ENCODE peak calls at places on chromosomes 11 and 22, in nine cellular contexts. P, D, R, O, I, E, W, Q and M are unnamed samples.

GRCh38 chr11:101030015-101030414 is 99.6 kb downstream of the PGR start:
- DNase-seq in P (no peak), D (no peak), R (no peak), O (no peak), I (no peak), E (no peak), W (no peak), Q (peak), M (no peak)

GRCh38 chr11:84922836-84923235 is 704.3 kb downstream of the DLG2 start:
- DNase-seq in P (no peak), D (no peak), R (peak), O (no peak), I (no peak), E (no peak), W (no peak), Q (no peak), M (peak)

GRCh38 chr11:74024630-74025029 is 15.7 kb upstream of the UCP3 start:
- DNase-seq in P (peak), D (no peak), R (no peak), O (peak), I (peak), E (no peak), W (no peak), Q (peak), M (no peak)

GRCh38 chr22:29369460-29369859 is 18.9 kb downstream of the AP1B1 start:
- DNase-seq in P (peak), D (no peak), R (peak), O (no peak), I (peak), E (no peak), W (no peak), Q (peak), M (no peak)

GRCh38 chr11:18463439-18463838 is 7.8 kb downstream of the LDHAL6A start:
- DNase-seq in P (no peak), D (no peak), R (no peak), O (no peak), I (no peak), E (no peak), W (no peak), Q (no peak), M (no peak)

GRCh38 chr11:2990617-2991476 is 1.3 kb downstream of the NAP1L4 start:
- DNase-seq in P (no peak), D (no peak), R (no peak), O (no peak), I (no peak), E (no peak), W (no peak), Q (peak), M (peak)

GRCh38 chr11:115965754-115966504 is 461.7 kb upstream of the CADM1 start:
- DNase-seq in P (peak), D (no peak), R (peak), O (peak), I (peak), E (no peak), W (no peak), Q (no peak), M (peak)

GRCh38 chr11:131137046-131137445 is 220.8 kb upstream of the SNX19 start:
- DNase-seq in P (no peak), D (no peak), R (no peak), O (no peak), I (peak), E (no peak), W (no peak), Q (no peak), M (no peak)

GRCh38 chr11:79101736-79102135 is 339.1 kb downstream of the TENM4 start:
- DNase-seq in P (no peak), D (no peak), R (no peak), O (no peak), I (no peak), E (no peak), W (no peak), Q (no peak), M (no peak)

GRCh38 chr22:19086944-19087343 is 35.3 kb downstream of the DGCR2 start:
- DNase-seq in P (no peak), D (no peak), R (no peak), O (no peak), I (peak), E (no peak), W (no peak), Q (peak), M (no peak)

GRCh38 chr11:44315947-44316387 is 6.0 kb upstream of the ALX4 start:
- DNase-seq in P (no peak), D (no peak), R (no peak), O (no peak), I (peak), E (no peak), W (no peak), Q (no peak), M (peak)

GRCh38 chr11:119433369-119433749 is 10.4 kb upstream of the THY1 start:
- DNase-seq in P (no peak), D (no peak), R (no peak), O (peak), I (peak), E (no peak), W (no peak), Q (no peak), M (no peak)

GRCh38 chr22:44669725-44670027 is 32.3 kb upstream of the PRR5 start:
- DNase-seq in P (no peak), D (no peak), R (no peak), O (no peak), I (peak), E (no peak), W (no peak), Q (no peak), M (no peak)

GRCh38 chr22:32444068-32444467 is 20.2 kb downstream of the BPIFC start:
- DNase-seq in P (no peak), D (peak), R (no peak), O (peak), I (no peak), E (no peak), W (peak), Q (peak), M (peak)

GRCh38 chr22:37178350-37179125 is 9.5 kb downstream of the C1QTNF6 start:
- DNase-seq in P (no peak), D (no peak), R (peak), O (no peak), I (no peak), E (no peak), W (no peak), Q (peak), M (no peak)